ENCODE peak calls at places on chromosome 15, in seven cellular contexts. One of them, this sample, is unnamed.

GRCh38 chr15:47813985-47814384 is 96.7 kb downstream of the SEMA6D start:
- DNase-seq in fibroblast of gingiva: no peak
- DNase-seq in activated naive CD4-positive, alpha-beta T cell treated with anti-CD3 and anti-CD28 coated beads, Interleukin-2, amount 10 ng/mL, durations not matched to agents 7 days and 5 days: no peak
- DNase-seq in NCI-H2029 treated with DMSO at 0.1 percent for 48 hours: no peak
- DNase-seq in cardiac fibroblast: no peak
- DNase-seq in right cardiac atrium: no peak
- DNase-seq in KG1: no peak
- DNase-seq in this sample: no peak

GRCh38 chr15:38668433-38669159 is 104.0 kb upstream of the RASGRP1 start:
- DNase-seq in cardiac fibroblast: no peak
- DNase-seq in fibroblast of gingiva: no peak
- DNase-seq in right cardiac atrium: no peak
- DNase-seq in NCI-H2029 treated with DMSO at 0.1 percent for 48 hours: no peak
- DNase-seq in activated naive CD4-positive, alpha-beta T cell treated with anti-CD3 and anti-CD28 coated beads, Interleukin-2, amount 10 ng/mL, durations not matched to agents 7 days and 5 days: no peak
- DNase-seq in KG1: no peak
- DNase-seq in this sample: no peak

GRCh38 chr15:34483644-34484043 is 46.0 kb upstream of the GOLGA8A start:
- DNase-seq in KG1: no peak
- DNase-seq in right cardiac atrium: no peak
- DNase-seq in NCI-H2029 treated with DMSO at 0.1 percent for 48 hours: no peak
- DNase-seq in activated naive CD4-positive, alpha-beta T cell treated with anti-CD3 and anti-CD28 coated beads, Interleukin-2, amount 10 ng/mL, durations not matched to agents 7 days and 5 days: no peak
- DNase-seq in fibroblast of gingiva: no peak
- DNase-seq in cardiac fibroblast: no peak
- DNase-seq in this sample: no peak

GRCh38 chr15:27124287-27124830 is 153.4 kb downstream of the GABRG3 start:
- DNase-seq in NCI-H2029 treated with DMSO at 0.1 percent for 48 hours: no peak
- DNase-seq in right cardiac atrium: no peak
- DNase-seq in fibroblast of gingiva: no peak
- DNase-seq in cardiac fibroblast: no peak
- DNase-seq in activated naive CD4-positive, alpha-beta T cell treated with anti-CD3 and anti-CD28 coated beads, Interleukin-2, amount 10 ng/mL, durations not matched to agents 7 days and 5 days: no peak
- DNase-seq in KG1: no peak
- DNase-seq in this sample: no peak

GRCh38 chr15:47988564-47988963 is 132.2 kb upstream of the SLC24A5 start:
- DNase-seq in NCI-H2029 treated with DMSO at 0.1 percent for 48 hours: no peak
- DNase-seq in cardiac fibroblast: no peak
- DNase-seq in KG1: no peak
- DNase-seq in right cardiac atrium: no peak
- DNase-seq in activated naive CD4-positive, alpha-beta T cell treated with anti-CD3 and anti-CD28 coated beads, Interleukin-2, amount 10 ng/mL, durations not matched to agents 7 days and 5 days: no peak
- DNase-seq in fibroblast of gingiva: no peak
- DNase-seq in this sample: no peak

GRCh38 chr15:92161039-92161670 is 232.5 kb upstream of the ST8SIA2 start:
- DNase-seq in cardiac fibroblast: no peak
- DNase-seq in fibroblast of gingiva: no peak
- DNase-seq in NCI-H2029 treated with DMSO at 0.1 percent for 48 hours: no peak
- DNase-seq in activated naive CD4-positive, alpha-beta T cell treated with anti-CD3 and anti-CD28 coated beads, Interleukin-2, amount 10 ng/mL, durations not matched to agents 7 days and 5 days: no peak
- DNase-seq in KG1: no peak
- DNase-seq in right cardiac atrium: no peak
- DNase-seq in this sample: no peak

GRCh38 chr15:59553879-59554735 is 57.5 kb upstream of the GCNT3 start:
- DNase-seq in cardiac fibroblast: peak; percentile 74
- DNase-seq in fibroblast of gingiva: peak; percentile 39
- DNase-seq in KG1: no peak
- DNase-seq in right cardiac atrium: no peak
- DNase-seq in NCI-H2029 treated with DMSO at 0.1 percent for 48 hours: no peak
- DNase-seq in activated naive CD4-positive, alpha-beta T cell treated with anti-CD3 and anti-CD28 coated beads, Interleukin-2, amount 10 ng/mL, durations not matched to agents 7 days and 5 days: no peak
- DNase-seq in this sample: no peak

GRCh38 chr15:78004919-78005634 is 72.4 kb downstream of the TBC1D2B start:
- DNase-seq in activated naive CD4-positive, alpha-beta T cell treated with anti-CD3 and anti-CD28 coated beads, Interleukin-2, amount 10 ng/mL, durations not matched to agents 7 days and 5 days: no peak
- DNase-seq in fibroblast of gingiva: peak; percentile 90
- DNase-seq in right cardiac atrium: peak; percentile 85
- DNase-seq in NCI-H2029 treated with DMSO at 0.1 percent for 48 hours: peak; percentile 89
- DNase-seq in KG1: no peak
- DNase-seq in cardiac fibroblast: peak; percentile 93
- DNase-seq in this sample: no peak

GRCh38 chr15:63872759-63873510 is 39.2 kb upstream of the HERC1 start:
- DNase-seq in right cardiac atrium: no peak
- DNase-seq in activated naive CD4-positive, alpha-beta T cell treated with anti-CD3 and anti-CD28 coated beads, Interleukin-2, amount 10 ng/mL, durations not matched to agents 7 days and 5 days: no peak
- DNase-seq in NCI-H2029 treated with DMSO at 0.1 percent for 48 hours: no peak
- DNase-seq in cardiac fibroblast: peak; percentile 21
- DNase-seq in fibroblast of gingiva: no peak
- DNase-seq in KG1: no peak
- DNase-seq in this sample: no peak

GRCh38 chr15:63332367-63333078 is 49.1 kb downstream of the CA12 start:
- DNase-seq in NCI-H2029 treated with DMSO at 0.1 percent for 48 hours: peak; percentile 17
- DNase-seq in activated naive CD4-positive, alpha-beta T cell treated with anti-CD3 and anti-CD28 coated beads, Interleukin-2, amount 10 ng/mL, durations not matched to agents 7 days and 5 days: no peak
- DNase-seq in right cardiac atrium: no peak
- DNase-seq in KG1: no peak
- DNase-seq in cardiac fibroblast: peak; percentile 83
- DNase-seq in fibroblast of gingiva: peak; percentile 93
- DNase-seq in this sample: no peak

GRCh38 chr15:74396445-74397238 is 29.2 kb upstream of the CYP11A1 start:
- DNase-seq in KG1: no peak
- DNase-seq in right cardiac atrium: no peak
- DNase-seq in cardiac fibroblast: no peak
- DNase-seq in activated naive CD4-positive, alpha-beta T cell treated with anti-CD3 and anti-CD28 coated beads, Interleukin-2, amount 10 ng/mL, durations not matched to agents 7 days and 5 days: no peak
- DNase-seq in NCI-H2029 treated with DMSO at 0.1 percent for 48 hours: no peak
- DNase-seq in fibroblast of gingiva: no peak
- DNase-seq in this sample: no peak

GRCh38 chr15:79433610-79434009 is 1.5 kb downstream of the MINAR1 start:
- DNase-seq in activated naive CD4-positive, alpha-beta T cell treated with anti-CD3 and anti-CD28 coated beads, Interleukin-2, amount 10 ng/mL, durations not matched to agents 7 days and 5 days: no peak
- DNase-seq in cardiac fibroblast: no peak
- DNase-seq in NCI-H2029 treated with DMSO at 0.1 percent for 48 hours: no peak
- DNase-seq in KG1: no peak
- DNase-seq in right cardiac atrium: no peak
- DNase-seq in fibroblast of gingiva: no peak
- DNase-seq in this sample: no peak

GRCh38 chr15:45522179-45522930 is at the start of gene SLC30A4:
- DNase-seq in activated naive CD4-positive, alpha-beta T cell treated with anti-CD3 and anti-CD28 coated beads, Interleukin-2, amount 10 ng/mL, durations not matched to agents 7 days and 5 days: peak; percentile 73
- DNase-seq in cardiac fibroblast: peak; percentile 70
- DNase-seq in right cardiac atrium: peak; percentile 79
- DNase-seq in fibroblast of gingiva: peak; percentile 52
- DNase-seq in NCI-H2029 treated with DMSO at 0.1 percent for 48 hours: no peak
- DNase-seq in KG1: no peak
- DNase-seq in this sample: peak; percentile 62

GRCh38 chr15:40053234-40054055 is 14.5 kb upstream of the SRP14 start:
- DNase-seq in NCI-H2029 treated with DMSO at 0.1 percent for 48 hours: no peak
- DNase-seq in right cardiac atrium: no peak
- DNase-seq in cardiac fibroblast: no peak
- DNase-seq in activated naive CD4-positive, alpha-beta T cell treated with anti-CD3 and anti-CD28 coated beads, Interleukin-2, amount 10 ng/mL, durations not matched to agents 7 days and 5 days: no peak
- DNase-seq in fibroblast of gingiva: no peak
- DNase-seq in KG1: no peak
- DNase-seq in this sample: no peak

GRCh38 chr15:57496946-57497944 is 94.5 kb upstream of the MYZAP start:
- DNase-seq in fibroblast of gingiva: no peak
- DNase-seq in NCI-H2029 treated with DMSO at 0.1 percent for 48 hours: peak; percentile 77
- DNase-seq in cardiac fibroblast: peak; percentile 10
- DNase-seq in right cardiac atrium: no peak
- DNase-seq in KG1: no peak
- DNase-seq in activated naive CD4-positive, alpha-beta T cell treated with anti-CD3 and anti-CD28 coated beads, Interleukin-2, amount 10 ng/mL, durations not matched to agents 7 days and 5 days: no peak
- DNase-seq in this sample: no peak

GRCh38 chr15:51917493-51917892 is 54.1 kb downstream of the LEO1 start:
- DNase-seq in KG1: no peak
- DNase-seq in fibroblast of gingiva: peak; percentile 6
- DNase-seq in NCI-H2029 treated with DMSO at 0.1 percent for 48 hours: no peak
- DNase-seq in cardiac fibroblast: peak; percentile 44
- DNase-seq in activated naive CD4-positive, alpha-beta T cell treated with anti-CD3 and anti-CD28 coated beads, Interleukin-2, amount 10 ng/mL, durations not matched to agents 7 days and 5 days: peak; percentile 33
- DNase-seq in right cardiac atrium: no peak
- DNase-seq in this sample: no peak